ENCODE peak calls at places on chromosome 4, in five cellular contexts. U, V, X, Z and B are unnamed samples. For H3K36me3, the result is how much of the 10 kb centered on the place peaks cover.

GRCh38 chr4:76781698-76782595 is 116.0 kb downstream of the SOWAHB start:
- DNase-seq in U (no peak), V (no peak), X (no peak), Z (peak), B (no peak)

GRCh38 chr4:189840356-189840755 is 100.3 kb upstream of the FRG1 start:
- DNase-seq in U (no peak), V (no peak), X (no peak), Z (no peak), B (no peak)

GRCh38 chr4:75908555-75908954 is 6.3 kb upstream of the PPEF2 start:
- DNase-seq in U (no peak), V (no peak), X (no peak), Z (peak), B (no peak)

GRCh38 chr4:101264993-101265815 is 82.1 kb downstream of the PPP3CA start:
- DNase-seq in U (no peak), V (no peak), X (no peak), Z (no peak), B (no peak)

GRCh38 chr4:46648088-46648744 is 258.3 kb upstream of the GABRA2 start:
- DNase-seq in U (peak), V (no peak), X (no peak), Z (peak), B (no peak)

GRCh38 chr4:28788929-28789490 is 1928.4 kb downstream of the STIM2 start:
- DNase-seq in U (no peak), V (no peak), X (no peak), Z (no peak), B (no peak)

GRCh38 chr4:78323439-78323838 is 228.1 kb upstream of the ANXA3 start:
- DNase-seq in U (peak), V (no peak), X (no peak), Z (no peak), B (no peak)

GRCh38 chr4:186942745-186943606 is 219.3 kb upstream of the FAT1 start:
- DNase-seq in U (peak), V (peak), X (no peak), Z (peak), B (no peak)

GRCh38 chr4:168648929-168649328 is 152.1 kb downstream of the PALLD start:
- DNase-seq in U (no peak), V (no peak), X (no peak), Z (peak), B (no peak)

GRCh38 chr4:120555058-120555457 is 367.5 kb downstream of the PRDM5 start:
- DNase-seq in U (no peak), V (peak), X (no peak), Z (no peak), B (no peak)

GRCh38 chr4:38925492-38926418 is 58.1 kb downstream of the FAM114A1 start:
- DNase-seq in U (no peak), V (no peak), X (no peak), Z (no peak), B (no peak)

GRCh38 chr4:176668324-176668723 is 124.4 kb downstream of the VEGFC start:
- DNase-seq in U (no peak), V (no peak), X (no peak), Z (peak), B (no peak)

GRCh38 chr4:3786196-3786869 is 20.1 kb downstream of the ADRA2C start:
- DNase-seq in U (no peak), V (peak), X (no peak), Z (no peak), B (no peak)

GRCh38 chr4:178917756-178918155 is 1475.5 kb upstream of the AGA start:
- DNase-seq in U (peak), V (no peak), X (no peak), Z (no peak), B (no peak)

GRCh38 chr4:154602404-154603020 is 9.9 kb downstream of the FGG start:
- DNase-seq in U (no peak), V (no peak), X (no peak), Z (no peak), B (no peak)

GRCh38 chr4:2813446-2814405 is 20.8 kb downstream of the SH3BP2 start:
- DNase-seq in U (no peak), V (no peak), X (no peak), Z (no peak), B (no peak)

GRCh38 chr4:114316789-114317188 is 281.8 kb upstream of the UGT8 start:
- DNase-seq in U (no peak), V (no peak), X (no peak), Z (no peak), B (no peak)

GRCh38 chr4:47469951-47470350 is 6.4 kb upstream of the COMMD8 start:
- DNase-seq in U (no peak), V (no peak), X (no peak), Z (peak), B (no peak)

GRCh38 chr4:185467991-185468390 is 3.5 kb downstream of the CCDC110 start:
- DNase-seq in U (no peak), V (no peak), X (no peak), Z (no peak), B (no peak)

GRCh38 chr4:88646528-88647280 is 50.9 kb downstream of the NAP1L5 start:
- DNase-seq in U (no peak), V (no peak), X (no peak), Z (no peak), B (no peak)

GRCh38 chr4:79325436-79325835 is 425 bp downstream of the NAA11 start:
- DNase-seq in U (no peak), V (no peak), X (no peak), Z (no peak), B (no peak)
- H3K36me3 ChIP-seq in U (under half), V (under half), X (under half), Z (under half), B (under half)

GRCh38 chr4:37662306-37662705 is 23.9 kb downstream of the RELL1 start:
- DNase-seq in U (peak), V (no peak), X (no peak), Z (no peak), B (no peak)
- H3K27ac ChIP-seq in U (no peak), V (peak), X (no peak), Z (peak), B (peak)

DNA sequence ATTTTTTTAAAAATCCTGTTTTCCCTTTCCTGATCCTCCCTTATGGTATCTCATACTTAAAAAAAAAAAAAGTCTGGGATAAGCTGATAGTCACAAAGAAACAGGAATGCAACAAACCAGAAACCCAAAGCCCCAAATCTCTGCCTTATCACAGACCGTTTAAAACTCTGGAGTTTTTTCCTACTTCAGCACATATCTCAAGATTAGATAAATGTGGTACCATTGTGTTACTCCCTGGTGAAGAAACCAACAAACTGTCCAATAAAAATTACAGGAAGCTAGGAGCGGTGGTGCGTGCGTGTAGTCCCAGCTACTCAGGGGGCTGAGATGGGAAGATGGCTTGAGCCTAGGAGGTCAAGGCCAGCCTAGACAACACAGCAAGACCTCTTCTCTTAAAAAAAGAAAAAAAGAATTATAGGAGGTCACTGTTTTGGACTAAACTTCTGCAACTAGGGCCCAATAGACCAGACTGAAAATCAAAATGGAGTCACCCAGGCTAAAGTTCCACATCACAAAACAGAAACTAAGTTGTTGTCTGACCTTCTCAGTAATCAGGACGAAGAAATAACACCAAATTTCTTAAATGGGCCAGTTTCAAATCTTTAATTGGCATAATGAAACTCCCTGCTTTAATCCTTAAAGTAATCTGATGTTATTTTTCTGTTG is 51.9 kb downstream of the RBM47 start:
- DNase-seq in U (no peak), V (no peak), X (no peak), Z (peak), B (no peak)
- H3K4me3 ChIP-seq in U (no peak), V (no peak), X (no peak), Z (no peak), B (no peak)

DNA sequence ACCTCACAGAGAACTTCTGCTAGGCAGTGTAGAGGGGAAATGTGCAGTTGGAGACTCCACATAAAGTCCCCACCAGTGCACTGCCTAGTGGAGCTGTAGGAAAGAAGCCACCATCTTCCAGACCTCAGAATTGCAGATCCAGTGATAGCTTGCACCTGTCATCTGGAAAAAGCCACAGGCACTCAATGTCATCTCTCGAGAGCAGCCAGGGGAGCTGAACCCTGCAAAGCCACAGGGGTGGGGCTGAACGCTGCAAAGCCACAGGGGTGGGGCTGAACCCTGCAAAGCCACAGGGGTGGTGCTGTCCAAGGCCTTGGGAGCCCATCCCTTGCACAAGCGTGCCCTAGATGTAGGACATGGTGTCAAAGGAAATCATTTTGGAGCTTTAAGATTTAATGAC is 1226.3 kb downstream of the PCDH7 start:
- DNase-seq in U (no peak), V (no peak), X (no peak), Z (no peak), B (no peak)
- H3K36me3 ChIP-seq in U (under half), V (under half), X (under half), Z (under half), B (under half)

GRCh38 chr4:150582101-150582565 is at the start of gene MAB21L2:
- DNase-seq in U (peak), V (no peak), X (no peak), Z (no peak), B (no peak)
- H3K27ac ChIP-seq in U (no peak), V (no peak), X (no peak), Z (no peak), B (peak)

DNA sequence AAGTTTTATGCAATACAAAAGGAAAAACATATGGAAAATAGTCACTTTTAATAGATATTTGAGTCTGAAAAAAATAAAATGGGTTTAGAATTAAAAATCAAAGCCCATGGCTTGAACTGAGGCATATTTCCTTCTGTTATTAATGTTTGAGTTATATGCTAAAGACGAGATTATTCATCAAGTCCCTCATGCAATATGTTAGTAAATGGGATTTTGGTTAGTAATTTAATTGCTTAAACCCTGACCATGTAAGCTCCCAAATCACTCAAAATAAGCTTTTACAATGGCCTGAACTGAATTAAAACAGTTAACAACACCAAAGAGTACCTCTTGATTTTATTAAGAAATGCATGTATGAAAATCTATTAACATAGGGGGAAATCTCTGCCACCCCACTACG is 12.1 kb downstream of the UNC5C start:
- DNase-seq in U (no peak), V (no peak), X (no peak), Z (no peak), B (no peak)
- H3K4me3 ChIP-seq in U (no peak), V (no peak), X (peak), Z (no peak), B (no peak)

GRCh38 chr4:7013171-7013570 is 30.0 kb upstream of the TADA2B start:
- DNase-seq in U (no peak), V (no peak), X (peak), Z (no peak), B (no peak)

GRCh38 chr4:7007944-7008343 is 35.2 kb upstream of the TADA2B start:
- DNase-seq in U (no peak), V (no peak), X (no peak), Z (no peak), B (no peak)

GRCh38 chr4:7006411-7006810 is 36.8 kb upstream of the TADA2B start:
- DNase-seq in U (no peak), V (no peak), X (no peak), Z (no peak), B (no peak)

GRCh38 chr4:7007142-7007907 is 35.8 kb upstream of the TADA2B start:
- DNase-seq in U (peak), V (no peak), X (peak), Z (no peak), B (no peak)

DNA sequence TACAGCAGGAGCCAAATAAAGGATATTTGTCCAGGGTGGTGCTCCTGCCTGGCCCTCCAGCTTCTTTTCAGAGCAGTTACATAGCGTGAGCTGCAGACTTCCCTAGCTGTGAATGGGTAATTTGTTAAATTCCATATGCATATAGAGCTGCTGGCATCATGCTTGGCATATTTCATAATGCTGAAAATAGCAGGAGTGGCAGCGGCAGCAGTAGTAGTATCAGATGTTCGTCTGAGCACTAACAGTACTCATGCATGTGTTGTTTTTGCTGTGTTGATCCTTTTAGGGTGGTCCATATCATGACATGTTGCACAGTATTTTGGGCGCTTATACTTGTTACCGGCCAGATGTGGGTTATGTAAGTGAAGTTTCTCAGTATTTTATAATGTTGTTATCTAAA is 33.6 kb upstream of the TADA2B start:
- DNase-seq in U (no peak), V (no peak), X (peak), Z (no peak), B (no peak)
- H3K36me3 ChIP-seq in U (under half), V (under half), X (under half), Z (under half), B (under half)